ENCODE peak calls at places on chromosomes 1 and 21, in eight cellular contexts. A is kidney epithelial cell; S is H54; I is endodermal cell; H is CD8-positive, alpha-beta memory T cell; U is sigmoid colon; E is aorta; P is RWPE1. X is an unnamed sample.

GRCh38 chr1:46067652-46068051 is 64.8 kb downstream of the PIK3R3 start:
- DNase-seq in A (no peak), U (no peak), S (no peak), P (no peak), E (no peak), I (no peak), H (no peak), X (no peak)

GRCh38 chr1:53463961-53464899 is 5.0 kb downstream of the DMRTB1 start:
- DNase-seq in E (no peak), S (no peak), A (no peak), U (no peak), H (no peak), I (peak), P (no peak), X (peak)

GRCh38 chr1:156676450-156676819 is 772 bp downstream of the NES start:
- DNase-seq in E (no peak), H (no peak), P (no peak), S (no peak), I (no peak), A (no peak), U (no peak), X (no peak)

GRCh38 chr1:73205294-73205973 is 923.1 kb upstream of the NEGR1 start:
- DNase-seq in P (no peak), A (no peak), H (no peak), U (no peak), E (no peak), I (peak), S (no peak), X (no peak)

GRCh38 chr1:184629261-184629660 is 125.4 kb downstream of the EDEM3 start:
- DNase-seq in S (no peak), U (no peak), P (no peak), H (no peak), A (no peak), E (no peak), I (no peak), X (no peak)

GRCh38 chr1:30839827-30840359 is 68.7 kb downstream of the SDC3 start:
- DNase-seq in H (no peak), A (no peak), E (no peak), I (no peak), U (no peak), P (no peak), S (no peak), X (no peak)

GRCh38 chr1:183676515-183677189 is 23.5 kb upstream of the APOBEC4 start:
- DNase-seq in A (no peak), U (no peak), I (no peak), H (no peak), E (no peak), P (no peak), S (no peak), X (no peak)

GRCh38 chr1:67110352-67110751 is 24.4 kb downstream of the C1orf141 start:
- DNase-seq in E (no peak), I (no peak), S (no peak), A (no peak), P (no peak), H (no peak), U (no peak), X (no peak)

GRCh38 chr1:224761245-224761644 is 145.1 kb downstream of the CNIH3 start:
- DNase-seq in I (peak), U (no peak), H (no peak), S (no peak), E (no peak), P (no peak), A (no peak), X (no peak)

GRCh38 chr21:25459365-25459764 is 147.9 kb downstream of the MRPL39 start:
- DNase-seq in S (no peak), I (no peak), U (no peak), E (no peak), A (no peak), P (no peak), H (no peak), X (no peak)

GRCh38 chr1:246058478-246058877 is 448.6 kb downstream of the SMYD3 start:
- DNase-seq in I (no peak), U (no peak), A (no peak), H (no peak), P (no peak), E (no peak), S (no peak), X (no peak)

GRCh38 chr1:45953934-45954333 is 150.5 kb downstream of the MAST2 start:
- DNase-seq in E (no peak), P (no peak), H (no peak), A (no peak), S (no peak), I (no peak), U (no peak), X (no peak)

GRCh38 chr21:41121785-41122415 is 46.1 kb upstream of the BACE2 start:
- DNase-seq in A (peak), P (peak), H (no peak), S (peak), E (peak), I (peak), U (peak), X (peak)

GRCh38 chr1:180899262-180899661 is 13.4 kb upstream of the KIAA1614 start:
- DNase-seq in E (no peak), U (no peak), A (no peak), H (no peak), S (no peak), I (peak), P (no peak), X (no peak)

GRCh38 chr1:164640673-164641352 is 81.8 kb downstream of the PBX1 start:
- DNase-seq in P (no peak), E (no peak), H (no peak), S (no peak), U (no peak), A (no peak), I (no peak), X (peak)

GRCh38 chr1:71770121-71770520 is 512.2 kb downstream of the NEGR1 start:
- DNase-seq in A (no peak), H (no peak), S (no peak), E (no peak), U (no peak), P (no peak), I (no peak), X (no peak)

GRCh38 chr1:45569571-45569961 is 14.3 kb upstream of the NASP start:
- DNase-seq in U (no peak), A (no peak), P (no peak), S (no peak), I (no peak), E (no peak), H (no peak), X (no peak)

GRCh38 chr1:18883636-18884418 is 18.5 kb downstream of the ALDH4A1 start:
- DNase-seq in I (peak), H (peak), U (peak), S (peak), E (peak), P (peak), A (no peak), X (no peak)

GRCh38 chr1:201769072-201769471 is 59.9 kb upstream of the IPO9 start:
- DNase-seq in P (no peak), U (no peak), A (no peak), S (no peak), E (no peak), H (no peak), I (no peak), X (no peak)

GRCh38 chr21:22120616-22121266 is 1122.5 kb downstream of the NCAM2 start:
- DNase-seq in P (no peak), H (no peak), A (no peak), I (peak), S (no peak), E (no peak), U (no peak), X (no peak)

GRCh38 chr1:236083650-236084385 is 18.9 kb upstream of the NID1 start:
- DNase-seq in E (no peak), A (no peak), S (no peak), H (no peak), I (no peak), U (no peak), P (peak), X (no peak)

GRCh38 chr1:172423336-172423735 is 2.9 kb downstream of the C1orf105 start:
- DNase-seq in E (no peak), U (no peak), H (no peak), A (no peak), P (no peak), I (no peak), S (no peak), X (no peak)

GRCh38 chr1:79006564-79006963 is at the start of gene ADGRL4:
- DNase-seq in U (no peak), A (no peak), E (peak), I (peak), S (no peak), H (no peak), P (peak), X (no peak)

GRCh38 chr1:226060427-226060826 is 2.1 kb upstream of the H3-3A start:
- DNase-seq in I (no peak), U (no peak), P (no peak), E (no peak), S (no peak), H (no peak), A (no peak), X (no peak)

GRCh38 chr1:43312638-43313515 is 12.1 kb downstream of the TIE1 start:
- DNase-seq in I (no peak), S (no peak), E (peak), A (no peak), P (no peak), U (no peak), H (no peak), X (no peak)

GRCh38 chr1:11645270-11645669 is 9.0 kb downstream of the FBXO2 start:
- DNase-seq in A (no peak), H (no peak), E (no peak), I (no peak), S (no peak), P (no peak), U (no peak), X (no peak)

GRCh38 chr21:33047231-33047630 is 21.5 kb downstream of the OLIG2 start:
- DNase-seq in H (no peak), U (no peak), S (peak), A (no peak), E (no peak), I (no peak), P (peak), X (no peak)

GRCh38 chr1:98991127-98992003 is 13.3 kb downstream of the PLPPR5 start:
- DNase-seq in S (no peak), H (no peak), U (no peak), E (no peak), I (no peak), P (peak), A (peak), X (peak)

GRCh38 chr1:94806451-94806861 is 13.7 kb upstream of the SLC44A3 start:
- DNase-seq in H (no peak), E (no peak), U (no peak), A (no peak), P (no peak), I (no peak), S (no peak), X (no peak)